ENCODE peak calls at places on chromosomes 13 and 19, in four cellular contexts. Z is AG04450, U is GM10248, C is IMR-90. A is an unnamed sample.

GRCh38 chr13:45412274-45413049 is 5.7 kb downstream of the SLC25A30 start:
- DNase-seq in Z (no peak), U (no peak), C (peak), A (no peak)

GRCh38 chr19:50490411-50490811 is 13.8 kb upstream of the GARIN5A start:
- DNase-seq in Z (no peak), U (no peak), C (no peak), A (no peak)

GRCh38 chr19:50465986-50466771 is 10.1 kb upstream of the EMC10 start:
- DNase-seq in Z (no peak), U (no peak), C (no peak), A (no peak)

GRCh38 chr13:40692946-40693345 is 26.5 kb upstream of the FOXO1 start:
- DNase-seq in Z (no peak), U (no peak), C (no peak), A (no peak)

GRCh38 chr19:42343344-42344110 is 18.1 kb downstream of the MEGF8 start:
- DNase-seq in Z (no peak), U (no peak), C (no peak), A (no peak)

GRCh38 chr19:1069009-1069779 is 2.2 kb downstream of the ARHGAP45 start:
- DNase-seq in Z (no peak), U (peak), C (no peak), A (peak)

GRCh38 chr19:49450405-49450804 is 1.2 kb downstream of the PIH1D1 start:
- DNase-seq in Z (no peak), U (no peak), C (no peak), A (no peak)

GRCh38 chr13:38685974-38686571 is 804 bp upstream of the FREM2 start:
- DNase-seq in Z (no peak), U (no peak), C (no peak), A (no peak)

GRCh38 chr19:30498707-30499106 is 126.5 kb downstream of the ZNF536 start:
- DNase-seq in Z (no peak), U (no peak), C (no peak), A (no peak)

GRCh38 chr19:45470147-45471081 is 2.6 kb downstream of the FOSB start:
- DNase-seq in Z (no peak), U (no peak), C (peak), A (peak)

GRCh38 chr13:98443329-98443728 is 133.6 kb downstream of the STK24 start:
- DNase-seq in Z (peak), U (no peak), C (peak), A (no peak)

GRCh38 chr13:78960881-78961280 is 301.9 kb upstream of the OBI1 start:
- DNase-seq in Z (no peak), U (no peak), C (no peak), A (no peak)

GRCh38 chr19:45999653-46000121 is 4.4 kb downstream of the CCDC61 start:
- DNase-seq in Z (no peak), U (no peak), C (peak), A (no peak)

GRCh38 chr13:78595819-78596700 is 7.3 kb downstream of the POU4F1 start:
- DNase-seq in Z (no peak), U (peak), C (no peak), A (no peak)

GRCh38 chr13:33471182-33471581 is 185.6 kb upstream of the STARD13 start:
- DNase-seq in Z (no peak), U (no peak), C (peak), A (no peak)

GRCh38 chr19:46015080-46015960 is 7.5 kb downstream of the PGLYRP1 start:
- DNase-seq in Z (no peak), U (peak), C (no peak), A (peak)

GRCh38 chr13:33472446-33472845 is 186.9 kb upstream of the STARD13 start:
- DNase-seq in Z (no peak), U (no peak), C (no peak), A (no peak)

DNA sequence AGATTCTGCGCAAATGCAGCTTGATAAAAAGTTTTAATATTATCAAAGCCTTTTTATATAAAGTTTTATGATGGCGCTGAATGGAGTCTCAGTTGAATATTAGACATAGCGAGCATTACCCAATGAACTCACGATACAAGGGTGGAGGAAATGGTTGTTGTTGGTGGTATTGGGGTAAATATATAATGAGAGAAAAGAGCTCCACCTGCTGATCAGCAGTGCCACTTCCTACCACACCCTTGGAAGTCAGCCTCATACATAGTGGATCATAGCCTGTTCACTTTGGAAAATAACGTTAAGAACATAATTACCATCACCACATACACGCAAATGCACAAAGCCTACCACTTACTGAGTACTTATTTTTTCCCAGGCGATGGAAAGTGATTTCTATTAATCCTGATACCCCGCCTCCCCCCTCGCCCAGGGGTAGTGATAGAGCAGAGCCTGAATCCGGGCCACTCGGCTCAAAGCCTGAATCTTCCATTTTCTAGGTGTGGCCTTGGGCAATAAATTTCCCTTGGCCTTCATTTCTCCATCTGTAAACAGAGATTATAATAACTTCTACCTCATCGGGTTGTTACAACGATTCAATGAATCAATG is 358.3 kb downstream of the KLF5 start:
- DNase-seq in Z (no peak), U (peak), C (no peak), A (no peak)
- TF ChIP-seq CTCF in Z (peak), U (peak), C (peak), A (no peak)

DNA sequence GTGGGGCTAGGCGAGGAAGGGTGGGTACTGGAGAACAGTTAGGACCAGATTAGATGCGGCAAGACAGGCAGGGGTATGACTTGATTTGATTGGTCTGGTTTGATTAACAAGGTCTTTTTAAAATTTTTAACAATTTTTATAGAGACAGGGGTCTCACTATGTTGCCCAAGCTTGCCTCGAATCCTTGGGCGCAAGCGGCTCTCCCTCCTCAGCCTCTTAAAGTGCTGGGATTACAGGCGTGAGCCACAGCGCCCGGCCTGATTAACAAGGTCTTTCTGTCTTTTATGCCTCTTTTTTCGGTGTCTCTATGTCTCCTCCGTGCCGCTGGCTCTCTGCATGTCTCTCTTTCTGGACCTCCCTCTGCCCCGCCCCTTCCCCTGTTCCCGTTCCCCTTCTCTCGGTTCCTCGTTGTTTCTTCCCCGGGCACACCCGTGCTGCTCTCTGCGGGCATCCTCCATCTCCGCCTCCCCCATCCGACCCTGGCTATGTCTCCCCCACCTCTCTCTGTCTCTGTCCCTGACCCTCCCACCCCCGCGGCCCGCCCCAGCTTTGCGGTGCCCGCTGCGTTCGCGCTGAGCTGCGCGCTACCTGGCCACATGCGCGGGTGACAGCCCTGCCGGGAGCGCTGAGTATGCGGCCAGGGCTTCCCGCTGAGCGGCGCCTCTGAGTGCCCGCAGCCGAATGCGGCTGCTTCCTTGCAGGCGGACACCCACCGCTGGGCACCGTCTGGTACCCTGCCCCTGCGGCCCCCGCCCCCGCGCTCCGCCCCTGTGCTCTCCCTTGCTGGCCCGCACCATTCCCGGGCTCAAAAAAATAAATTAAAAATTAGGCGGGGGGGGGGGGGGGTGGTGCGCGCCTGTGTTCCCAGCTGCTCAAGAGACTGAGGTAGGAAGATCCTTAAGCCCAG is 8.1 kb upstream of the SDHAF1 start:
- DNase-seq in Z (no peak), U (peak), C (no peak), A (peak)
- TF ChIP-seq CTCF in Z (no peak), U (no peak), C (no peak), A (no peak)

GRCh38 chr13:35598233-35598632 is 121.7 kb upstream of the MAB21L1 start:
- DNase-seq in Z (no peak), U (no peak), C (no peak), A (no peak)

GRCh38 chr13:35598790-35599369 is 122.4 kb upstream of the MAB21L1 start:
- DNase-seq in Z (no peak), U (no peak), C (peak), A (no peak)

GRCh38 chr13:35597451-35597850 is 121.0 kb upstream of the MAB21L1 start:
- DNase-seq in Z (no peak), U (no peak), C (no peak), A (no peak)

GRCh38 chr13:35594096-35594495 is 117.6 kb upstream of the MAB21L1 start:
- DNase-seq in Z (no peak), U (no peak), C (no peak), A (no peak)

DNA sequence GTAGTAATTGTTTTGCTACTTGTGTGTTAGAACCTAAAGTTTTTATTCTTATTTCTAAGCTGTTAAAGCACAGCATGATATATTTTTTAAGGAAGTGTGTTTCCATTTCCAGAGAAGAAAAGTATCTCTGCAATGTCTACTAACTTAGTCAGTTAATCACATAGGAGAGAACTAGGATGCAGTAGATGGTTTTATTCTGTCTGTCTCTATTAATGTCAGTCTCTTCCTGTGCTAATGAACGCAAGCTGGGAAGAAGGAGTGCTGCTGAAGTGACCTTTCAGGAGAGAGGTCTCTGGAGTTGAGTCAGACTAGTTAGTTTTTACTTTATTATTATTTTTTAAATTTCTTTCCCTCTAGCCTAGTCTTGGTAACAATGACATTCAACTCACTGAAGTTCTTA is 119.8 kb upstream of the MAB21L1 start:
- DNase-seq in Z (no peak), U (no peak), C (no peak), A (no peak)
- TF ChIP-seq CTCF in Z (no peak), U (no peak), C (no peak), A (no peak)

DNA sequence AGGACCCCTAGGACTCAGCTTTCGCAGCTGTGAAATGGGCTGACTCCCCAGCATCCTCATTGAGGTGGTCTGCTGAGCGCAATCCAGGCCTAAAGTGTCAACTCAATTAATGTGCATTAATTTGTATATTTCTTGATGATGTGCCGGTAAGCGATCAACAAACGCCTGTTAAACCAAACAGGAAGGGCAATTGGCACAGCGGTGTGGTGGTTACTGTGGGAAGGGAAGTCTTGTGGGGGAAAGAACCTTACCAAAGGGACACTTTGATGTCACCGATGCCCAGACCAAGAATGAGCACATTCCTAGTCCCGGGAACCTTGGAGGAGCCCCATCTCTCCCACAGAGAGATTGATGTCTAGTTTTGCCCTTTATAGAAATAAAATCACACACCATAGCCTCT is 1.6 kb downstream of the JAK3 start:
- DNase-seq in Z (no peak), U (no peak), C (no peak), A (no peak)
- TF ChIP-seq CTCF in Z (no peak), U (no peak), C (no peak), A (no peak)

GRCh38 chr19:35790981-35791813 is 15.8 kb downstream of the ARHGAP33 start:
- DNase-seq in Z (no peak), U (no peak), C (no peak), A (no peak)
- TF ChIP-seq CTCF in Z (no peak), U (peak), C (peak), A (no peak)

DNA sequence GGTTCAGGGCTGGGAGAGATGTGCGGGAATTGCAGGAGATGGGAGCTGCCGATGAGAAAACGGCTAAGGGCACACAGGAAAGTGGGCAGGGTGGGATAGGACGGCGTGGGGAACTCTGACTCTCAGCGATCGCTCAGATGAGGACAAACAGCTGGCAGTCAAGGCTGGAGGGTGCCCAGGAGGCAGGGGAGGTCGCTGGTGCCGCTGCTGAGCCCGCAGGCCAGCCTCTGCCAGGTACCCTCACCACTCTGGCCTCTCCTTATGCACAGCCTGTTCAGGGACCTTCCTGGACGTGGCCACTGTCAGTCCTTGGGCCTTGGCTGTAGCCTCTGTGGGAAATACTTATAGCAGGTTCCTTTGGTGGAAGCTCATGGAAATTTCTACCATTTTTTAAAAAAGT is 308.6 kb downstream of the TEX29 start:
- DNase-seq in Z (no peak), U (no peak), C (no peak), A (no peak)
- TF ChIP-seq CTCF in Z (no peak), U (no peak), C (no peak), A (no peak)

A was measured in activated B cell treated with CpG ODN at 0.5 μM for 24 hours.